ENCODE peak calls at places on chromosomes 5 and 9, in seven cellular contexts. X is stimulated activated CD8-positive, alpha-beta memory T cell treated with anti-CD3 and anti-CD28 coated beads, Interleukin-15, amount 100 ng/mL, for 4 hours; E is NCI-H345; J is psoas muscle; P is GM12865; B is MM.1S; S is ACHN. R is an unnamed sample.

GRCh38 chr5:174327317-174327864 is 281.9 kb downstream of the NSG2 start:
- DNase-seq in X (no peak), E (peak), J (peak), P (peak), B (peak), S (peak), R (peak)

GRCh38 chr9:76049341-76049740 is 158.9 kb downstream of the PCSK5 start:
- DNase-seq in X (no peak), E (no peak), J (no peak), P (no peak), B (no peak), S (no peak), R (no peak)

GRCh38 chr5:8842906-8843590 is 702.8 kb downstream of the SEMA5A start:
- DNase-seq in X (no peak), E (peak), J (no peak), P (no peak), B (no peak), S (peak), R (no peak)

GRCh38 chr9:91374939-91375338 is 13.2 kb upstream of the AUH start:
- DNase-seq in X (no peak), E (no peak), J (no peak), P (no peak), B (no peak), S (no peak), R (no peak)

GRCh38 chr5:126846756-126847155 is 69.8 kb downstream of the LMNB1 start:
- DNase-seq in X (no peak), E (no peak), J (no peak), P (no peak), B (no peak), S (no peak), R (no peak)

GRCh38 chr9:97752274-97752673 is 55.1 kb upstream of the XPA start:
- DNase-seq in X (no peak), E (no peak), J (no peak), P (no peak), B (no peak), S (no peak), R (no peak)

GRCh38 chr9:512555-513272 is 298.0 kb downstream of the DOCK8 start:
- DNase-seq in X (no peak), E (peak), J (no peak), P (no peak), B (no peak), S (no peak), R (no peak)

GRCh38 chr9:76394896-76395244 is 644 bp upstream of the RFK start:
- DNase-seq in X (peak), E (peak), J (peak), P (peak), B (peak), S (no peak), R (peak)

GRCh38 chr9:137902646-137903045 is 25.1 kb downstream of the CACNA1B start:
- DNase-seq in X (no peak), E (no peak), J (no peak), P (no peak), B (no peak), S (no peak), R (no peak)

GRCh38 chr5:88677943-88678779 is 204.8 kb downstream of the MEF2C start:
- DNase-seq in X (no peak), E (no peak), J (no peak), P (no peak), B (no peak), S (no peak), R (no peak)

GRCh38 chr5:74639538-74640449 is 734 bp downstream of the ENC1 start:
- DNase-seq in X (no peak), E (peak), J (peak), P (peak), B (peak), S (peak), R (no peak)

GRCh38 chr5:135641329-135642178 is 62.8 kb upstream of the CXCL14 start:
- DNase-seq in X (no peak), E (no peak), J (no peak), P (no peak), B (no peak), S (no peak), R (no peak)

GRCh38 chr9:129439242-129439641 is 181.7 kb downstream of the C9orf50 start:
- DNase-seq in X (no peak), E (no peak), J (no peak), P (no peak), B (no peak), S (no peak), R (no peak)

GRCh38 chr9:5787759-5788329 is 45.1 kb downstream of the ERMP1 start:
- DNase-seq in X (no peak), E (no peak), J (no peak), P (no peak), B (no peak), S (no peak), R (no peak)

GRCh38 chr5:10106806-10107205 is 142.9 kb downstream of the ATPSCKMT start:
- DNase-seq in X (no peak), E (no peak), J (no peak), P (no peak), B (no peak), S (no peak), R (no peak)

GRCh38 chr9:85258823-85259370 is 482.9 kb downstream of the AGTPBP1 start:
- DNase-seq in X (no peak), E (peak), J (peak), P (peak), B (peak), S (peak), R (peak)

GRCh38 chr9:94872921-94873511 is 146.5 kb downstream of the AOPEP start:
- DNase-seq in X (no peak), E (no peak), J (no peak), P (no peak), B (no peak), S (no peak), R (no peak)

GRCh38 chr9:72274916-72275315 is 90.1 kb downstream of the ZFAND5 start:
- DNase-seq in X (no peak), E (no peak), J (no peak), P (no peak), B (no peak), S (no peak), R (no peak)

GRCh38 chr5:33816791-33817190 is 75.0 kb downstream of the ADAMTS12 start:
- DNase-seq in X (no peak), E (no peak), J (no peak), P (no peak), B (no peak), S (no peak), R (no peak)

GRCh38 chr5:76855961-76856360 is 6.1 kb downstream of the S100Z start:
- DNase-seq in X (no peak), E (no peak), J (no peak), P (peak), B (peak), S (no peak), R (no peak)

GRCh38 chr5:151079838-151080619 is 805 bp downstream of the TNIP1 start:
- DNase-seq in X (no peak), E (no peak), J (no peak), P (peak), B (no peak), S (peak), R (no peak)

GRCh38 chr9:92180669-92181181 is 65.5 kb upstream of the SPTLC1 start:
- DNase-seq in X (no peak), E (peak), J (no peak), P (peak), B (no peak), S (no peak), R (no peak)

GRCh38 chr5:180640301-180640764 is 9.1 kb downstream of the FLT4 start:
- DNase-seq in X (no peak), E (no peak), J (no peak), P (no peak), B (no peak), S (no peak), R (no peak)

GRCh38 chr9:33429256-33430080 is 17.9 kb downstream of the AQP3 start:
- DNase-seq in X (no peak), E (no peak), J (no peak), P (no peak), B (no peak), S (no peak), R (no peak)

GRCh38 chr5:133730866-133731265 is 118.5 kb upstream of the FSTL4 start:
- DNase-seq in X (no peak), E (no peak), J (no peak), P (no peak), B (no peak), S (no peak), R (no peak)

GRCh38 chr5:107578051-107578635 is 92.6 kb downstream of the EFNA5 start:
- DNase-seq in X (no peak), E (no peak), J (no peak), P (no peak), B (no peak), S (no peak), R (no peak)

GRCh38 chr9:86201474-86202337 is 57.8 kb downstream of the C9orf153 start:
- DNase-seq in X (no peak), E (no peak), J (no peak), P (no peak), B (no peak), S (no peak), R (no peak)

GRCh38 chr9:14524881-14525515 is 168.2 kb downstream of the ZDHHC21 start:
- DNase-seq in X (no peak), E (no peak), J (no peak), P (no peak), B (no peak), S (no peak), R (no peak)

GRCh38 chr5:108093186-108093585 is 288.7 kb downstream of the FBXL17 start:
- DNase-seq in X (no peak), E (no peak), J (no peak), P (peak), B (no peak), S (peak), R (no peak)

GRCh38 chr9:79578891-79579290 is 7.1 kb downstream of the TLE4 start:
- DNase-seq in X (no peak), E (no peak), J (no peak), P (no peak), B (no peak), S (no peak), R (no peak)

GRCh38 chr5:2557435-2557834 is 194.0 kb downstream of the IRX2 start:
- DNase-seq in X (no peak), E (peak), J (no peak), P (no peak), B (no peak), S (no peak), R (no peak)

GRCh38 chr9:72193478-72193881 is 44.2 kb downstream of the GDA start:
- DNase-seq in X (no peak), E (no peak), J (no peak), P (peak), B (peak), S (no peak), R (no peak)

GRCh38 chr5:178277866-178278265 is 45.3 kb upstream of the PHYKPL start:
- DNase-seq in X (no peak), E (no peak), J (peak), P (no peak), B (no peak), S (no peak), R (no peak)

GRCh38 chr5:7394889-7395431 is 978 bp upstream of the ADCY2 start:
- DNase-seq in X (no peak), E (no peak), J (peak), P (no peak), B (no peak), S (no peak), R (no peak)

GRCh38 chr5:155947394-155948062 is 379.4 kb upstream of the SGCD start:
- DNase-seq in X (no peak), E (no peak), J (no peak), P (no peak), B (no peak), S (no peak), R (no peak)

GRCh38 chr9:111870774-111871542 is 25.7 kb upstream of the UGCG start:
- DNase-seq in X (no peak), E (no peak), J (no peak), P (peak), B (no peak), S (no peak), R (no peak)

GRCh38 chr9:120587357-120587756 is 7.4 kb upstream of the CDK5RAP2 start:
- DNase-seq in X (no peak), E (no peak), J (no peak), P (no peak), B (no peak), S (no peak), R (no peak)

GRCh38 chr9:27183701-27184100 is 74.7 kb downstream of the TEK start:
- DNase-seq in X (no peak), E (no peak), J (no peak), P (no peak), B (no peak), S (peak), R (no peak)